ENCODE peak calls at places on chromosomes 1 and 21, in eight cellular contexts. D is GM23338, Z is HepG2, K is A549, L is K562, O is GM12878, J is SK-N-SH, F is HCT116. Y is an unnamed sample.

GRCh38 chr1:61266738-61267137 is 184.4 kb downstream of the NFIA start:
- DNase-seq in K (no peak), F (no peak), L (no peak), J (no peak), Z (no peak), D (no peak), O (no peak), Y (no peak)

GRCh38 chr1:46173361-46173856 is 1.5 kb upstream of the TSPAN1 start:
- DNase-seq in J (peak), D (peak), Z (no peak), K (no peak), F (no peak), O (no peak), L (peak), Y (no peak)

GRCh38 chr1:197967066-197967465 is 49.9 kb downstream of the LHX9 start:
- DNase-seq in L (no peak), F (no peak), O (no peak), Z (no peak), K (peak), J (no peak), D (peak), Y (no peak)

GRCh38 chr1:160342520-160342919 is 530 bp downstream of the COPA start:
- DNase-seq in K (peak), O (no peak), Z (no peak), J (no peak), F (no peak), D (no peak), L (no peak), Y (no peak)

GRCh38 chr21:37064841-37065240 is 8.0 kb downstream of the PIGP start:
- DNase-seq in O (no peak), L (no peak), K (no peak), D (no peak), J (no peak), Z (no peak), F (no peak), Y (no peak)

GRCh38 chr1:153774780-153775431 is at the start of gene SLC27A3:
- DNase-seq in Z (no peak), O (no peak), D (peak), L (peak), F (peak), K (no peak), J (peak), Y (no peak)

GRCh38 chr1:99119193-99119592 is 114.5 kb upstream of the PLPPR5 start:
- DNase-seq in J (no peak), Z (no peak), K (no peak), O (no peak), D (no peak), L (no peak), F (no peak), Y (no peak)

GRCh38 chr1:211352985-211353515 is 26.4 kb downstream of the TRAF5 start:
- DNase-seq in Z (peak), O (no peak), L (peak), J (no peak), K (peak), F (peak), D (peak), Y (no peak)

GRCh38 chr21:45828580-45829565 is 152.7 kb upstream of the COL6A1 start:
- DNase-seq in L (no peak), F (no peak), Z (no peak), O (no peak), D (no peak), J (no peak), K (no peak), Y (no peak)

GRCh38 chr1:94731891-94732290 is 88.3 kb upstream of the SLC44A3 start:
- DNase-seq in L (no peak), K (no peak), F (no peak), D (no peak), J (no peak), O (no peak), Z (no peak), Y (no peak)

GRCh38 chr1:54279457-54279856 is 79.5 kb downstream of the MRPL37 start:
- DNase-seq in J (no peak), Z (no peak), D (no peak), L (no peak), F (no peak), K (no peak), O (no peak), Y (no peak)

GRCh38 chr1:32249831-32250525 is 1.1 kb upstream of the LCK start:
- DNase-seq in K (no peak), F (no peak), O (peak), Z (peak), L (peak), D (no peak), J (no peak), Y (no peak)

GRCh38 chr1:226550671-226551041 is 2.1 kb downstream of the STUM start:
- DNase-seq in F (no peak), O (no peak), J (no peak), Z (no peak), D (no peak), K (no peak), L (no peak), Y (no peak)

DNA sequence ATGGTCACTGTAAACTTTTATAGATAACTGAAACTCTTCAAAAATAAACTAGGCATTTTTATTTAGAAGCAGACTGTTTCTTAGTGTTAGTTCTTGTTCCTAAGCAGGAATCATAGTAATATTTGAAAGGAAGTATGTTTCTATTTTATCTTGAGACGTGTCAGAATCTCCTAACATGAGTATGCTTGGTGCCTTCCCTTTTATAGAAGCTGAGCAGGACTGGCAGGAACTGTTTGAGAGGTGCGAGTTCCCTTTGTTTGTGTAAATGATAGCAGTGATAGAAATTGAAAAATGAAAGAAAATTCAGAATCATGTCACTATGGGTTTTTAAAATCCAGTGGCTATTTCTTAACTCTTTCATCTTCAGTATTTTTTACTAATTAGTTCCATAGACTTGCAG is 56.9 kb downstream of the LRRC8D start:
- DNase-seq in Z (no peak), K (no peak), D (no peak), L (no peak), J (no peak), O (no peak), F (no peak), Y (no peak)
- TF ChIP-seq REST in Z (no peak), K (no peak), D (no peak), L (no peak), J (no peak), O (no peak), F (no peak), Y (no peak)

GRCh38 chr1:192807968-192808587 is 761 bp upstream of the RGS2 start:
- DNase-seq in D (peak), F (no peak), L (no peak), K (peak), J (no peak), O (no peak), Z (no peak), Y (no peak)

GRCh38 chr1:192809286-192810252 is 730 bp downstream of the RGS2 start:
- DNase-seq in K (peak), F (no peak), O (no peak), Z (no peak), D (peak), L (peak), J (peak), Y (no peak)

GRCh38 chr1:192808588-192809285 is at the start of gene RGS2:
- DNase-seq in J (peak), D (peak), K (peak), L (peak), Z (peak), F (peak), O (peak), Y (peak)

GRCh38 chr1:192805832-192806323 is 3.0 kb upstream of the RGS2 start:
- DNase-seq in L (peak), F (peak), Z (peak), K (peak), D (peak), J (peak), O (no peak), Y (peak)

DNA sequence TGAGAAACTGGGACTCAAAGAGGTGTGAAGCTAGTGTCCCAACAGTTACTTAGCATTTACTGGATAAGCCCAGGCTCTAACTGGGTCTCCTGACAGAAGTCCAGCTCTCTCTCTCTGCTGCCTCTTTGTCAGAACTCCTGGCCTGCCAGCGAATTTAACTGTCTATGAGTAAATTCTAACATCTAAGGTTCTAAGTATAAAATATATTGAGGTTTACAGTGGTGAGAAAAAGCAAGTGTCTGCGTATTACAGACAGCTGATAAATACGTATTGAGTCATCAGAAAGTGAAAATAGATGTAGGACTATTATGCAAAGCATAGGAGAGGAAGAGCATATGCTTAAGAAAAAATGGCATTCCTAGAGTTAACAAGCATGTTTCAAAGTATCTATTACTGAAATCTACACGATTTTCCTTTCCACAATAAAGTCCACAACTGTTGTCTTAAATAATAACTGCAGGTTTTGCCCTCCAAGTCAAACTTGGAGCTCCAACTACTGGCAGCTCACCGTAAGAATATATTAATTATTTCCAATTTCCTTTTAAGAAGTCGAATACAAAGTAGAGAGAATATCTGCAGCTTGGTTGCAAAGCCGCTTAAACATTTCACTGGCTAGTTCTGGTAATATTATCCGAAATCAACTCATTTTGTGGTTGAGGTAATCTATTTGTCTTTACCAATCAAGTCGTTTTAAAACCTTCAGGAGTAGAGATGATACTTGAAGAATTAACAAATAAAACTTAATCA is 1.4 kb upstream of the RGS2 start:
- DNase-seq in D (no peak), J (no peak), O (no peak), F (no peak), K (peak), Z (no peak), L (no peak), Y (no peak)
- TF ChIP-seq CTCF in D (no peak), J (peak), O (no peak), F (no peak), K (peak), Z (no peak), L (no peak), Y (peak)

DNA sequence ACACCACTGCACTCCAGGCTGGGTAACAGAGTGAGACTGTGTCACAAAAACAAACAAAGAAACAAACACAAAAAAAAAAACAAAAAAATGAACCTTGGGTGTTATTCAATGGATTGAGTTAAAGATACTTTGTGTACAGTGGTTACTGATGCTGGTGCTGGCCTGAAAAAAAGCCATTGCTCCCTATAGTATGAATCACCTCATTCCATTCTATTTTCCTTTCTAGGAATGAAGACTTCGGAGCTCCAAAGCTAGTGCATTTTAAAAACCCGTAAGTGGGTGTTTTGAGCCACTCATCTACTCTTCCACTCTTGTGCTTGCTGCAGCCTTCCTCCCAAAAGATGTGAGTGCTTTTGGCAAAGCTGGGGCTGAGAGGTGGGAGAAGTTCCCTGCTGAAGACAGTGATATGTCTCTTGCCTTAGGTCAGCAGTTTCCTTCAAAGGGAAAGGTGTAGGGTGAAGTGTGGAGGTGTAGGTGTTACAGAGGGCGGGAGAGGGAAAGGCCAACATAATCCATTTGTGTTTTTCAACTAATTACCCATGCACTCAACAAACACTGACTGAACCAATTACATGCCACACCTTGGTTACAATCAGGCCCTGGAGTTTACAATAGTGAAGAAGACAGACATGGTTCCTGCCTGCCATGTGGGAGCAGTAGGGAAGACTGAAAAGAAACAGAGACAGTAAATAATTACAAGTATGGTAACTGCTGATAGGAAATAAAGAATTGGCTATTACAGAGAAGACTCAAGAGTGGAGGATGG is 55.0 kb upstream of the SERBP1 start:
- DNase-seq in Z (no peak), J (no peak), D (no peak), O (no peak), L (no peak), K (no peak), F (no peak), Y (no peak)
- TF ChIP-seq REST in Z (no peak), J (no peak), D (no peak), O (no peak), L (no peak), K (no peak), F (no peak), Y (no peak)

GRCh38 chr21:42073140-42074099 is 2.3 kb downstream of the UMODL1 start:
- DNase-seq in D (no peak), F (no peak), Z (no peak), O (no peak), K (no peak), J (no peak), L (no peak), Y (no peak)
- TF ChIP-seq CTCF in D (no peak), F (no peak), Z (no peak), O (no peak), K (no peak), J (no peak), L (no peak), Y (no peak)

DNA sequence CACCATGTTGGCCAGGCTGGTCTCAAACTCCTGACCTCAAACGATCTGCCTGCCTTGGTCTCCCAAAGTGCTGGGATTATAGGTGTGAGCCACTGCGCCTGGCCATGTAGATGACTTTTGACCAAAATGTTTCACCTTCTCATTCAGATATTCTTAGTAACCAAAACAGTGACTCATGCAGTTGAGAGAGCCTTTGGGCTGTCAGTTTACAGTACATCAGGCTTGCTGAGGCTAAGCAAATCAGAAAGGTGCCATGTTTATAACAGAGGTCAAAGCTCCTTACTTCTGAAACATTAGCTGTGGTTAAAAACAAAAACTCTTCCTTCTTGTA is 21.0 kb downstream of the CNIH4 start:
- DNase-seq in K (no peak), F (no peak), O (peak), D (no peak), J (no peak), L (no peak), Z (peak), Y (no peak)
- TF ChIP-seq REST in K (no peak), F (no peak), O (no peak), D (no peak), J (no peak), L (no peak), Z (no peak), Y (no peak)

Y was measured in Panc1.